ENCODE peak calls at places on chromosomes 16 and 17, in five cellular contexts. A is HFF-Myc, I is breast epithelium, M is thoracic aorta, L is H9. C is an unnamed sample.

GRCh38 chr16:50679676-50680555 is 1.2 kb downstream of the SNX20 start:
- DNase-seq in A (no peak), I (no peak), L (no peak), M (no peak), C (no peak)

GRCh38 chr16:57871457-57871856 is 69.2 kb upstream of the KIFC3 start:
- DNase-seq in M (no peak), L (no peak), I (no peak), A (no peak), C (peak)

GRCh38 chr16:27449434-27450188 is 47.6 kb downstream of the IL21R start:
- DNase-seq in L (no peak), I (no peak), M (no peak), A (no peak), C (no peak)

GRCh38 chr16:11181889-11182279 is 74.1 kb downstream of the SOCS1 start:
- DNase-seq in I (no peak), M (no peak), L (no peak), A (no peak), C (no peak)

GRCh38 chr17:63035695-63036094 is 69.7 kb downstream of the TANC2 start:
- DNase-seq in I (no peak), M (no peak), A (no peak), L (no peak), C (no peak)

GRCh38 chr17:27315322-27315721 is 21.4 kb downstream of the WSB1 start:
- DNase-seq in M (peak), I (peak), A (no peak), L (peak), C (peak)

GRCh38 chr17:11880714-11881113 is 116.6 kb downstream of the ZNF18 start:
- DNase-seq in L (no peak), M (no peak), I (no peak), A (no peak), C (no peak)

GRCh38 chr16:67241008-67241900 is 6.0 kb downstream of the FHOD1 start:
- DNase-seq in I (peak), M (no peak), A (peak), L (peak), C (peak)

GRCh38 chr16:17435324-17435723 is 35.4 kb downstream of the XYLT1 start:
- DNase-seq in M (no peak), L (no peak), A (no peak), I (no peak), C (no peak)

GRCh38 chr16:13797718-13798117 is 122.2 kb upstream of the ERCC4 start:
- DNase-seq in I (no peak), L (no peak), M (no peak), A (no peak), C (no peak)

GRCh38 chr17:8164815-8165131 is 2.0 kb upstream of the VAMP2 start:
- DNase-seq in A (no peak), I (no peak), M (no peak), L (no peak), C (no peak)

GRCh38 chr16:66008136-66008535 is 358.4 kb upstream of the CDH5 start:
- DNase-seq in L (no peak), I (no peak), M (no peak), A (no peak), C (no peak)

GRCh38 chr16:13435415-13435814 is 484.5 kb upstream of the ERCC4 start:
- DNase-seq in M (no peak), I (no peak), A (no peak), L (no peak), C (no peak)

GRCh38 chr17:65183736-65184135 is 46.6 kb downstream of the RGS9 start:
- DNase-seq in M (no peak), I (no peak), A (no peak), L (peak), C (no peak)

GRCh38 chr17:80245566-80246265 is 14.9 kb upstream of the RNF213 start:
- DNase-seq in L (no peak), M (no peak), A (no peak), I (no peak), C (no peak)

GRCh38 chr17:66214893-66215528 is 14.2 kb downstream of the APOH start:
- DNase-seq in I (no peak), L (no peak), A (no peak), M (no peak), C (no peak)

GRCh38 chr17:72008236-72008874 is 112.5 kb upstream of the SOX9 start:
- DNase-seq in M (no peak), A (no peak), I (no peak), L (no peak), C (no peak)

GRCh38 chr16:73240928-73241327 is 193.0 kb upstream of the ZFHX3 start:
- DNase-seq in I (no peak), M (no peak), A (no peak), L (no peak), C (no peak)

GRCh38 chr16:67923414-67924127 is 8.1 kb downstream of the CTRL start:
- DNase-seq in M (no peak), I (peak), A (no peak), L (no peak), C (no peak)

GRCh38 chr16:27237229-27238015 is 31.1 kb downstream of the NSMCE1 start:
- DNase-seq in I (peak), L (no peak), M (no peak), A (no peak), C (no peak)

GRCh38 chr17:72171703-72172670 is 51.2 kb downstream of the SOX9 start:
- DNase-seq in L (no peak), A (no peak), M (no peak), I (no peak), C (no peak)

GRCh38 chr16:83771306-83771942 is 36.4 kb upstream of the HSBP1 start:
- DNase-seq in L (no peak), A (no peak), I (peak), M (peak), C (no peak)

GRCh38 chr16:4663756-4664465 is 29.5 kb upstream of the NUDT16L1 start:
- DNase-seq in L (no peak), I (no peak), A (no peak), M (no peak), C (no peak)
- TF ChIP-seq CTCF in L (no peak), I (no peak), A (no peak), M (no peak), C (no peak)

DNA sequence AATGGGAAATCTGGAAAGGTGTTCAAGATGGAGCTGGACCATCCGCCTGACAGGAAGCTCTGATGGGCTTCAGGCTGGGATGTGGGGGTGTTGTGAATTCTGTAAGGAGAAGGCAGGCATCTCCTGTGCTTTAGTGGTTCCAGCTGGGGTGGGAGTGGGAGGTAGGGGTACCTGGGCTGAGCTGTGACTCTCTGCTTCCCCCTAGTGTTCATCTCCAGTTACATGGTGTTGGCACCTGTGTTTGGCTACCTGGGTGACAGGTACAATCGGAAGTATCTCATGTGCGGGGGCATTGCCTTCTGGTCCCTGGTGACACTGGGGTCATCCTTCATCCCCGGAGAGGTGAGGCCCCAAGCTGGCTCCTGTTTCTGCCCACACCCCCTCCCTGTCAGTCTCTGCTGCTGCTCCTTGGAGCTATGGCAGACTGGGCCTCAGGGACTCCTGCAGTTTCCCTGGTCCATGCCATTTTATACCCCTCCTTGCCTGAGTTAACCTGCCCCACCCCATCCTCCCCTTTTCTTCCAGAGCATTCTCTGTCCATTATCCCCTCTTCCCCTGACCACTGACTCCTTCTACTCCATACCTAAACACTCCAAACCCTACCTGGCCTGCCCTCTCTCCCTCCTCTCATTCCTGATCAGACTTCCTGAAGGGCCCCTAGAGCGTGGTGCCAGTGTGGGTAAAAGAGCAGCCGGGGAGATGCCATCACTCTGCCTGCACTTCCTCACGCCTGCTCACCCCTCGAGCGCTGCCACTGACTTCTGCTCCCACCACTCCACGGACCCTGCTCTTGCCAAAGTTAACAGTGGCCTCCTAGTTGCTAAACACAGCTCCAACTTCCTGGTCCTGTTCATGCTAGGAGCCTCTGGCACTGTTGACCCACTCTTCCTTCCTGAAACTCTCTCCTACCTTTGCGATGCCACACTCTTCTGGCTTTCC is 3.4 kb downstream of the SPNS1 start:
- DNase-seq in I (no peak), A (no peak), M (no peak), L (peak), C (no peak)
- TF ChIP-seq CTCF in I (no peak), A (peak), M (peak), L (peak), C (peak)

DNA sequence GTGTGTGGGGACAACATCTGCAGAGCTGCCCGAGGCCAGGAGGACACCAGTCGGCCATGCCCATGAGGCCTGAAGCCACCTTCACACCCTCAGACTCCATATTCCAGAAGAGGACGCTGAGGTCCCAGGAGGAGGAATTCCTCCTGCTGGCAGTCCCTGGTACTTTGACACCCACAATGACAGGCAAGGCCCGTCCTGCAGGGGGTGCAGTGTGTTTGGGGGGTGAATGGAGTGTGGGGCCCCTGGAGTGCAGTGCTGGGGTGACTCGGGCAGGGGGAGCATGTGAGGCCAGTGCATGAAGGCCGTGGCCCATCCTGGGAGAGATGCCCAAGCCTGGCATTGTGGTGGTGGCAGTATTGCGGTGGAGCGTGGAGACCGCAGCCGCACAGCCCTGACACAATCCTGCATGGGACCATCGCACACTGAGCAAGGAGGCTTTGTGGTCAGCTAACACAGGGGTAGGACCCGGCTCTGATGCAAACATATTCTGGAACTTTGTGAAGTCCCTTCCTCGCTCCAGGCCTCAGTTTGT is 52.2 kb downstream of the ZDHHC7 start:
- DNase-seq in A (no peak), M (no peak), L (no peak), I (no peak), C (no peak)
- TF ChIP-seq CTCF in A (peak), M (no peak), L (peak), I (no peak), C (peak)

DNA sequence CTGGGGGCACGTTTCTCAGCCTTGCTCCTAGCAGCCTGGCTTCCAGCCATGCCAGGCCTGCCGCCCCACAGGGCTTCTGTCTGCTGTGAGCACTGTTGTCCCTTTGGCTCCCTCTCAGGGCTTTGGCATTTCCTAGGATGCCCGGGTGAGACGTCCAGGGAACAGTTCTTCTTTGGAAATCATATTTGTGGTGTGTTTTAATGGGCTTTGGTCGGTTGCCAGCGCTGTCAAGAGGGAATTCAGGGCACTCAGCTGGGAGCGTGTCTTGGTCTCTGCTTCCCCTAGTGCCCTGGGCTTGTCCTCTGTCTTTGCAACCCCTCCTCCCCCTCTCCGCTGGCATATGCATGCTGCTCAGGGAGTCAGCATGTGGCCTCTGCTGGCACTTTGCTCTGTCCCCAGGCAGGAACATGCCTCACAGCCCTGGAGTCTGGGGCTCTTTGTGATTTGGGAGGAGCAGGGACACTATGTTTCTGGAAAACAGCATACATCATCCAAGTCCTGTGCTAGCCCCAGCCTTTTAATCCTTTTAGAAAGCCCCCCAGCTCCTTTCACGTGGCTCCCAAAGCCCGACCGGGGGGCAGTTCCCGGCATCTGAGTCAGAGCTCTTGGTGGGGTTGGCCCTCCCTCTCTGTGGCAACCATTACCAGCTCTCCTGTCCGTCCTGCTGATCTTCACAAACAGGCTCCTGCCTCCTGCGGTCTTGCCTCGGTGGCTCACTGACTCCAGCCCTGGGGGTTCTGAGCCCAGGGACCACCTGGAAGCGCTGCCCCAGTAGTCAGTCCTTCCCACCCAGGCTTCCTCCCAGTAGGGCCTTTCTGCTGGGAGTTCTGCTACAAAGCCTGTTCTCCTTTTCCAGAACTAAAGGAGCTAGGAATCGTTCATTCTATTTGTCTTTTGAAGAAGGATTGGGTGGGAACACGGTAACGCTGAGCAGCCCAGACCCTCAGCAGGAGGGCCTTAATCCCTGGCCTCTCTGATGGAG is 26.7 kb downstream of the SAP30BP start:
- DNase-seq in L (peak), A (peak), M (no peak), I (peak), C (peak)
- TF ChIP-seq CTCF in L (no peak), A (peak), M (no peak), I (no peak), C (peak)

DNA sequence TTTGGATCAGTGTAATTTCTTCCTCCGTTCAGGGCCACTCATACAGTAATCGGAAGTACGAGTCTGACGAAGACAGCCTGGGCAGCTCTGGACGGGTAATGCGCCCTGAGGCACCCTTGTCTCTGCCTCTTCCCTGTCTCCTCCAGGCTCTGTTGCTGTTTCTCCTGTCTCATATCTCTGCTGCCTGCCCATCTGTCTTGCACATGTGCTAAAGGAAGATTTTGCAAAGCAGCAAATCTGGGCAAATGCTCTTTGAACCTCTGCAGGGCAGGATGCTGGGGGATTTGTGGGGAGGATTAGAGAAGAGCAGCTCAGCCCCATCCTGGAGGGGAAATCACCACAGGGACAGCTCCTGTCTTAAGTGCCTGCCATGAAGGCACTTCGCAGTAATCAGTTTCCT is 32.4 kb upstream of the POLR3E start:
- DNase-seq in M (no peak), L (no peak), I (no peak), A (peak), C (no peak)
- TF ChIP-seq CTCF in M (no peak), L (no peak), I (no peak), A (no peak), C (no peak)